ENCODE peak calls at places on chromosomes 13 and 19, in five cellular contexts. One of them, this sample, is unnamed.

GRCh38 chr13:30759748-30760147 is 24.4 kb downstream of the ALOX5AP start:
- DNase-seq in PC-3: no peak
- DNase-seq in IMR-90: peak; percentile 64
- DNase-seq in GM12878: no peak
- DNase-seq in GM23248: peak; percentile 34
- DNase-seq in this sample: no peak

GRCh38 chr13:93244141-93244917 is 17.7 kb downstream of the GPC6 start:
- DNase-seq in IMR-90: peak; percentile 67
- DNase-seq in GM23248: peak; percentile 81
- DNase-seq in PC-3: no peak
- DNase-seq in GM12878: no peak
- DNase-seq in this sample: no peak

GRCh38 chr19:17479325-17479791 is 9.0 kb downstream of the SLC27A1 start:
- DNase-seq in GM23248: peak; percentile 94
- DNase-seq in GM12878: no peak
- DNase-seq in PC-3: no peak
- DNase-seq in IMR-90: peak; percentile 76
- DNase-seq in this sample: peak; percentile 32

GRCh38 chr13:89925107-89925506 is 1422.4 kb upstream of the MIR17HG start:
- DNase-seq in PC-3: peak; percentile 53
- DNase-seq in GM12878: no peak
- DNase-seq in IMR-90: peak; percentile 2
- DNase-seq in GM23248: peak; percentile 42
- DNase-seq in this sample: peak; percentile 50

GRCh38 chr19:35216833-35217707 is 11.5 kb downstream of the FAM187B start:
- DNase-seq in GM23248: no peak
- DNase-seq in IMR-90: no peak
- DNase-seq in PC-3: peak; percentile 15
- DNase-seq in GM12878: no peak
- DNase-seq in this sample: peak; percentile 75

GRCh38 chr19:35347171-35347929 is at the start of gene FFAR1:
- DNase-seq in PC-3: no peak
- DNase-seq in IMR-90: no peak
- DNase-seq in GM23248: no peak
- DNase-seq in GM12878: peak; percentile 96
- DNase-seq in this sample: peak; percentile 92

GRCh38 chr19:46049597-46049996 is 8.8 kb upstream of the IGFL4 start:
- DNase-seq in PC-3: no peak
- DNase-seq in GM23248: no peak
- DNase-seq in IMR-90: no peak
- DNase-seq in GM12878: no peak
- DNase-seq in this sample: peak; percentile 54

GRCh38 chr19:15631817-15632216 is 8.9 kb upstream of the CYP4F3 start:
- DNase-seq in PC-3: peak; percentile 43
- DNase-seq in IMR-90: no peak
- DNase-seq in GM23248: peak; percentile 48
- DNase-seq in GM12878: peak; percentile 3
- DNase-seq in this sample: peak; percentile 69

GRCh38 chr19:12937243-12938053 is 961 bp upstream of the CALR start:
- DNase-seq in GM23248: peak; percentile 74
- DNase-seq in GM12878: no peak
- DNase-seq in PC-3: peak; percentile 52
- DNase-seq in IMR-90: no peak
- DNase-seq in this sample: peak; percentile 92

GRCh38 chr19:41324231-41324702 is 14.3 kb downstream of the CCDC97 start:
- DNase-seq in GM23248: peak; percentile 37
- DNase-seq in PC-3: no peak
- DNase-seq in IMR-90: no peak
- DNase-seq in GM12878: no peak
- DNase-seq in this sample: no peak

DNA sequence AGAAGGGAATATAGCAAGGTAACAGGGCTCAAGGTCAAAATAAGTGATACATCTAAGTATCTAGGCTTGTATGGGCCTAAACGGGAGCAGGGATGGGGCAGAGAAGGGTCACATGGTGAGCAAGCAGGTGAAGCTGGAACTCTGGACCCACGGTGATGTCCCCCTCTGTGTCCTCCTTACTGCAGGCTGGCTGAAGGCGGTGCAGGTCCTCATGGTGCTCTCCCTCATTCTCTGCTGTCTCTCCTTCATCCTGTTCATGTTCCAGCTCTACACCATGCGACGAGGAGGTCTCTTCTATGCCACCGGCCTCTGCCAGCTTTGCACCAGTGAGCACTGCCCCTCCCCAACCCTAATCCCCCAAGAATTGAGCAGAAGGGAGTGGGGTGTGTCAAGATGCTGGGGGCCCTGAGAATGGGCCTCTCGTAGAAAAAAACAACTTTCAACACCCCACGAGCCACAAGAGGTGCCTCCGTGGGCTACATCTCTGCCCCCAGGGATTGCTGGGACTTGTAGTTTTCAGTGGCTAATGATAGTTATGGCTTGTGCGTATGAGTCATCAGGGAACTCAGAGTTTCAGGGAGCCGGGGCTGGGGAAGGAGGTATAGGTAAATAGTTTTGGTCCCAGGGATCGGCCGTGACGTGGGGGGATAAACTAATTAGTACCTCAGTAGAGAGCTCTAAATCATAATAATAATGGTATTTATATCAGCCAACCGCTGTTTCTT is 4.0 kb downstream of the EMP3 start:
- DNase-seq in GM23248: peak; percentile 84
- DNase-seq in GM12878: peak; percentile 42
- DNase-seq in PC-3: peak; percentile 34
- DNase-seq in IMR-90: peak; percentile 59
- DNase-seq in this sample: peak; percentile 84
- H4K20me1 ChIP-seq in GM23248: no peaks in the 10 kb centered on the region
- H4K20me1 ChIP-seq in GM12878: no peaks in the 10 kb centered on the region
- H4K20me1 ChIP-seq in PC-3: no peaks in the 10 kb centered on the region
- H4K20me1 ChIP-seq in IMR-90: peaks cover 32% of the 10 kb centered on the region
- H4K20me1 ChIP-seq in this sample: no peaks in the 10 kb centered on the region

GRCh38 chr19:43444531-43445340 is 20.7 kb downstream of the LYPD3 start:
- DNase-seq in GM12878: no peak
- DNase-seq in GM23248: no peak
- DNase-seq in PC-3: no peak
- DNase-seq in IMR-90: no peak
- DNase-seq in this sample: no peak

GRCh38 chr19:43450545-43450997 is 14.8 kb downstream of the LYPD3 start:
- DNase-seq in GM12878: no peak
- DNase-seq in GM23248: peak; percentile 66
- DNase-seq in PC-3: no peak
- DNase-seq in IMR-90: peak; percentile 79
- DNase-seq in this sample: no peak

GRCh38 chr19:43446746-43447489 is 18.5 kb downstream of the LYPD3 start:
- DNase-seq in GM12878: no peak
- DNase-seq in PC-3: peak; percentile 75
- DNase-seq in GM23248: peak; percentile 79
- DNase-seq in IMR-90: peak; percentile 65
- DNase-seq in this sample: peak; percentile 87

GRCh38 chr19:43445426-43445825 is 20.0 kb downstream of the LYPD3 start:
- DNase-seq in GM23248: no peak
- DNase-seq in PC-3: no peak
- DNase-seq in GM12878: no peak
- DNase-seq in IMR-90: no peak
- DNase-seq in this sample: no peak

GRCh38 chr19:43447655-43448054 is 17.8 kb downstream of the LYPD3 start:
- DNase-seq in PC-3: no peak
- DNase-seq in IMR-90: no peak
- DNase-seq in GM23248: no peak
- DNase-seq in GM12878: no peak
- DNase-seq in this sample: no peak
- H4K20me1 ChIP-seq in PC-3: no peaks in the 10 kb centered on the region
- H4K20me1 ChIP-seq in IMR-90: no peaks in the 10 kb centered on the region
- H4K20me1 ChIP-seq in GM23248: no peaks in the 10 kb centered on the region
- H4K20me1 ChIP-seq in GM12878: no peaks in the 10 kb centered on the region
- H4K20me1 ChIP-seq in this sample: no peaks in the 10 kb centered on the region

DNA sequence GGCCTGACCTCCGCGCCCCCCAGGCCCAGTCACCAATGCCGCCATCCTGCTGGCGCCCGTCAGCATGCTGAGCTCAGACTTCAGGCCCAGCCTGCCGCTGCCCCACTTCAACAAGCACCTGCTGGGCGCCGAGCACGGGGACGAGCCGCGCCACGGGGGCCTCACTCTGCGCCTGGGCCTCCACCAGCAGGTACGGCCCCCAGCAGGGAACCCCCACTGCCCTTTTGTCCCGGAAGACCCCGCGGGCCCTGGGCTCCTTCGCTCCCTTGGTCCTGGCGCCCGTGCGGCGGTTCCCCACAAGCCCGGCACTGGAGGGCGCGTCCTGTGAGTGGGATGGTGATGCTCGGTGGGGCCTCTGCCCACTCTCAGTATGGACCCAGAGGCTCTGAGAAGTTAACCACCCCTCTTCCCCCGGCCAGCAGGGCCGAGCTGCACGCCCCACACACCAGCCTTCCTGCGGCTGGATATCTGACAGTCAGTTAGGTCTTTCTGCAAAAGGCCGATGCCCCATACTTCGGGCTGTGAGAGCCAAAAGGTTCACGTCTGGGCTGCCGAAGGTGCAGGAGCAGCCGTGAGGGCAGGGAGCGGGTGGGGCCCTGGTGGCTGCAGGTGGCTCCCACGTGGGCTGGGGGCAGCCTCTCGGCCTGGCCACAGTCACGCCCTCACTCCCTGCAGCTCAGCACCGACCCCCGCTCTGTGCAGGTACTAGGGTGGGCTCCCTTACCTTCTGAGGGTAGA is 8.0 kb downstream of the WDR18 start:
- DNase-seq in GM23248: no peak
- DNase-seq in IMR-90: no peak
- DNase-seq in PC-3: no peak
- DNase-seq in GM12878: no peak
- DNase-seq in this sample: no peak
- H4K20me1 ChIP-seq in GM23248: no peaks in the 10 kb centered on the region
- H4K20me1 ChIP-seq in IMR-90: no peaks in the 10 kb centered on the region
- H4K20me1 ChIP-seq in PC-3: no peaks in the 10 kb centered on the region
- H4K20me1 ChIP-seq in GM12878: no peaks in the 10 kb centered on the region
- H4K20me1 ChIP-seq in this sample: peaks cover 17% of the 10 kb centered on the region

GRCh38 chr13:113845723-113846638 is 17.9 kb downstream of the GAS6 start:
- DNase-seq in GM23248: no peak
- DNase-seq in PC-3: no peak
- DNase-seq in GM12878: no peak
- DNase-seq in IMR-90: no peak
- DNase-seq in this sample: no peak

GRCh38 chr13:113842336-113843062 is 21.4 kb downstream of the GAS6 start:
- DNase-seq in PC-3: no peak
- DNase-seq in GM23248: no peak
- DNase-seq in GM12878: no peak
- DNase-seq in IMR-90: no peak
- DNase-seq in this sample: no peak

GRCh38 chr13:113845055-113845454 is 18.8 kb downstream of the GAS6 start:
- DNase-seq in GM12878: no peak
- DNase-seq in GM23248: no peak
- DNase-seq in PC-3: no peak
- DNase-seq in IMR-90: no peak
- DNase-seq in this sample: no peak

GRCh38 chr13:113843063-113843654 is 20.7 kb downstream of the GAS6 start:
- DNase-seq in GM12878: no peak
- DNase-seq in GM23248: no peak
- DNase-seq in IMR-90: no peak
- DNase-seq in PC-3: no peak
- DNase-seq in this sample: no peak

GRCh38 chr13:113843864-113844556 is 19.9 kb downstream of the GAS6 start:
- DNase-seq in IMR-90: no peak
- DNase-seq in GM23248: no peak
- DNase-seq in GM12878: no peak
- DNase-seq in PC-3: no peak
- DNase-seq in this sample: no peak
- H4K20me1 ChIP-seq in IMR-90: peaks cover 80% of the 10 kb centered on the region
- H4K20me1 ChIP-seq in GM23248: no peaks in the 10 kb centered on the region
- H4K20me1 ChIP-seq in GM12878: no peaks in the 10 kb centered on the region
- H4K20me1 ChIP-seq in PC-3: no peaks in the 10 kb centered on the region
- H4K20me1 ChIP-seq in this sample: peaks cover 24% of the 10 kb centered on the region

GRCh38 chr19:3517638-3518037 is 11.5 kb downstream of the FZR1 start:
- DNase-seq in IMR-90: no peak
- DNase-seq in PC-3: no peak
- DNase-seq in GM23248: no peak
- DNase-seq in GM12878: no peak
- DNase-seq in this sample: no peak
- H4K20me1 ChIP-seq in IMR-90: peaks cover 99% of the 10 kb centered on the region
- H4K20me1 ChIP-seq in PC-3: peaks cover 27% of the 10 kb centered on the region
- H4K20me1 ChIP-seq in GM23248: peaks cover 4% of the 10 kb centered on the region
- H4K20me1 ChIP-seq in GM12878: no peaks in the 10 kb centered on the region
- H4K20me1 ChIP-seq in this sample: peaks cover 18% of the 10 kb centered on the region

GRCh38 chr13:94494021-94494420 is 14.5 kb upstream of the DCT start:
- DNase-seq in GM23248: no peak
- DNase-seq in IMR-90: no peak
- DNase-seq in PC-3: no peak
- DNase-seq in GM12878: no peak
- DNase-seq in this sample: no peak
- H4K20me1 ChIP-seq in GM23248: no peaks in the 10 kb centered on the region
- H4K20me1 ChIP-seq in IMR-90: no peaks in the 10 kb centered on the region
- H4K20me1 ChIP-seq in PC-3: no peaks in the 10 kb centered on the region
- H4K20me1 ChIP-seq in GM12878: no peaks in the 10 kb centered on the region
- H4K20me1 ChIP-seq in this sample: no peaks in the 10 kb centered on the region

DNA sequence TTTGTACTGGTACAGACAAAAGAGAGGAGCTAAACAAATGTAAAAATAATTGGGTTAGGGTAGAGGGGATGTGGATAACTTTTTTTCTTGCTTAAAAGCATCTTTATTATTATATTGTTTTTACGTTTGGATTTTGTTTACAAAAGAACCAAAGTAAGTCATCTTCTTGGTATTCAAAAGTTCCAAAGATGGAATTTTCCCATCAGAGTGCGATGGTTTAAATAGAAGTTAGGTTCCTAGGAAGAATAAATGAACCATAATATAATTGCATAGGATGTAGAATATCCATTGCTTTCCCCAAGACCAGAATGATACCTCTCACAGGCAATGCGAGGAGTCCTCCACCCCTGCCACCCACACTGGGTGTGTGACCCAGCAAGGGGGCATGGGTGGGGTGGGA is 99.4 kb upstream of the RNF113B start:
- DNase-seq in IMR-90: peak; percentile 61
- DNase-seq in PC-3: no peak
- DNase-seq in GM12878: no peak
- DNase-seq in GM23248: no peak
- DNase-seq in this sample: no peak
- H4K20me1 ChIP-seq in IMR-90: peaks cover 14% of the 10 kb centered on the region
- H4K20me1 ChIP-seq in PC-3: no peaks in the 10 kb centered on the region
- H4K20me1 ChIP-seq in GM12878: no peaks in the 10 kb centered on the region
- H4K20me1 ChIP-seq in GM23248: peaks cover 4% of the 10 kb centered on the region
- H4K20me1 ChIP-seq in this sample: no peaks in the 10 kb centered on the region

GRCh38 chr13:49060698-49061387 is 85.1 kb downstream of the FNDC3A start:
- DNase-seq in IMR-90: peak; percentile 20
- DNase-seq in GM23248: peak; percentile 78
- DNase-seq in GM12878: no peak
- DNase-seq in PC-3: peak; percentile 23
- DNase-seq in this sample: no peak

GRCh38 chr13:49062297-49062896 is 86.7 kb downstream of the FNDC3A start:
- DNase-seq in PC-3: peak; percentile 35
- DNase-seq in GM12878: no peak
- DNase-seq in GM23248: peak; percentile 21
- DNase-seq in IMR-90: peak; percentile 15
- DNase-seq in this sample: no peak

GRCh38 chr13:49066856-49067255 is 91.1 kb downstream of the FNDC3A start:
- DNase-seq in PC-3: no peak
- DNase-seq in GM23248: no peak
- DNase-seq in IMR-90: no peak
- DNase-seq in GM12878: no peak
- DNase-seq in this sample: no peak

GRCh38 chr13:49064459-49064858 is 88.7 kb downstream of the FNDC3A start:
- DNase-seq in PC-3: no peak
- DNase-seq in GM12878: no peak
- DNase-seq in IMR-90: no peak
- DNase-seq in GM23248: no peak
- DNase-seq in this sample: no peak

GRCh38 chr13:49063526-49063925 is 87.8 kb downstream of the FNDC3A start:
- DNase-seq in GM12878: no peak
- DNase-seq in IMR-90: no peak
- DNase-seq in GM23248: peak; percentile 48
- DNase-seq in PC-3: peak; percentile 69
- DNase-seq in this sample: no peak
- H4K20me1 ChIP-seq in GM12878: no peaks in the 10 kb centered on the region
- H4K20me1 ChIP-seq in IMR-90: no peaks in the 10 kb centered on the region
- H4K20me1 ChIP-seq in GM23248: no peaks in the 10 kb centered on the region
- H4K20me1 ChIP-seq in PC-3: no peaks in the 10 kb centered on the region
- H4K20me1 ChIP-seq in this sample: no peaks in the 10 kb centered on the region

This sample was measured in Karpas-422.